ENCODE peak calls at places on chromosomes 12 and 14, in five cellular contexts. X is left ventricle myocardium superior, F is A172, C is astrocyte of the cerebellum, L is GM06990. B is an unnamed sample.

GRCh38 chr14:69877492-69877891 is 1.7 kb upstream of the SMOC1 start:
- DNase-seq in X (no peak), F (peak), C (peak), L (no peak), B (no peak)

GRCh38 chr12:32107376-32108267 is 975 bp downstream of the BICD1 start:
- DNase-seq in X (no peak), F (peak), C (no peak), L (no peak), B (no peak)

GRCh38 chr14:101070540-101071492 is 167.3 kb upstream of the RTL1 start:
- DNase-seq in X (no peak), F (no peak), C (no peak), L (no peak), B (no peak)

GRCh38 chr12:131536766-131537165 is 174.1 kb upstream of the SFSWAP start:
- DNase-seq in X (no peak), F (no peak), C (no peak), L (no peak), B (no peak)

GRCh38 chr12:27868165-27868564 is 88.1 kb upstream of the MANSC4 start:
- DNase-seq in X (no peak), F (peak), C (peak), L (no peak), B (no peak)

GRCh38 chr12:54282949-54283593 is 2.5 kb downstream of the HNRNPA1 start:
- DNase-seq in X (peak), F (no peak), C (no peak), L (no peak), B (no peak)

GRCh38 chr12:100573499-100574261 is at the start of gene GAS2L3:
- DNase-seq in X (peak), F (peak), C (peak), L (peak), B (no peak)

GRCh38 chr14:72573725-72574426 is 320.0 kb downstream of the DPF3 start:
- DNase-seq in X (no peak), F (no peak), C (no peak), L (no peak), B (no peak)

GRCh38 chr12:1504304-1505150 is 89.9 kb downstream of the FBXL14 start:
- DNase-seq in X (no peak), F (no peak), C (no peak), L (no peak), B (no peak)

GRCh38 chr14:65075628-65076325 is 26.5 kb downstream of the MAX start:
- DNase-seq in X (no peak), F (no peak), C (no peak), L (no peak), B (no peak)

GRCh38 chr12:64682572-64683277 is 72.4 kb downstream of the RASSF3 start:
- DNase-seq in X (peak), F (peak), C (peak), L (no peak), B (no peak)

GRCh38 chr12:18275974-18276373 is 14.7 kb downstream of the PIK3C2G start:
- DNase-seq in X (no peak), F (peak), C (no peak), L (no peak), B (no peak)

GRCh38 chr12:131754184-131754583 is 43.3 kb downstream of the SFSWAP start:
- DNase-seq in X (no peak), F (no peak), C (no peak), L (no peak), B (no peak)